ENCODE peak calls at places on chromosomes 2 and 18, in five cellular contexts. T, Q, A, Y and F are unnamed samples. For H3K27me3, the result is how much of the 10 kb centered on the place peaks cover.

GRCh38 chr2:113707106-113707505 is 49.3 kb downstream of the SLC35F5 start:
- DNase-seq in A (no peak), Q (no peak), T (no peak), Y (no peak), F (no peak)

GRCh38 chr2:138827426-138828054 is 47.4 kb upstream of the NXPH2 start:
- DNase-seq in A (no peak), T (peak), Q (no peak), Y (peak), F (peak)

GRCh38 chr18:62420513-62421209 is 95.6 kb downstream of the TNFRSF11A start:
- DNase-seq in A (no peak), Y (no peak), Q (no peak), T (no peak), F (no peak)

GRCh38 chr2:14552286-14552685 is 80.2 kb upstream of the LRATD1 start:
- DNase-seq in A (no peak), T (no peak), Y (no peak), Q (no peak), F (no peak)

GRCh38 chr2:72973566-72974435 is 56.5 kb downstream of the EMX1 start:
- DNase-seq in Y (peak), T (peak), Q (no peak), A (no peak), F (no peak)

GRCh38 chr2:33645861-33646260 is 46.8 kb upstream of the FAM98A start:
- DNase-seq in Y (no peak), A (no peak), Q (no peak), T (no peak), F (no peak)

GRCh38 chr2:237256845-237257244 is 157.1 kb downstream of the COL6A3 start:
- DNase-seq in T (no peak), Q (peak), Y (no peak), A (peak), F (no peak)

GRCh38 chr2:236535024-236535423 is 34.6 kb upstream of the ACKR3 start:
- DNase-seq in Q (no peak), T (no peak), Y (no peak), A (no peak), F (peak)

GRCh38 chr2:229344151-229344551 is 73.1 kb upstream of the PID1 start:
- DNase-seq in Y (no peak), T (no peak), Q (no peak), A (no peak), F (no peak)

GRCh38 chr2:216205486-216205885 is 96.3 kb downstream of the XRCC5 start:
- DNase-seq in A (no peak), Y (no peak), Q (no peak), T (no peak), F (no peak)

GRCh38 chr2:161983010-161983651 is 90.9 kb downstream of the DPP4 start:
- DNase-seq in T (no peak), Y (no peak), Q (no peak), A (no peak), F (no peak)

GRCh38 chr2:187274146-187274545 is 173.9 kb downstream of the CALCRL start:
- DNase-seq in Q (no peak), Y (no peak), A (no peak), T (no peak), F (no peak)

GRCh38 chr2:203532957-203533695 is 2.0 kb downstream of the RAPH1 start:
- DNase-seq in A (no peak), Y (no peak), Q (no peak), T (no peak), F (no peak)

GRCh38 chr18:28576941-28577340 is 400.0 kb upstream of the CDH2 start:
- DNase-seq in A (no peak), Q (no peak), T (no peak), Y (no peak), F (no peak)

GRCh38 chr18:36711813-36712444 is 116.9 kb downstream of the TPGS2 start:
- DNase-seq in Y (no peak), Q (peak), T (peak), A (no peak), F (peak)

GRCh38 chr2:65668744-65669143 is 236.3 kb upstream of the SPRED2 start:
- DNase-seq in Q (no peak), Y (no peak), A (no peak), T (no peak), F (no peak)

GRCh38 chr2:150358468-150358807 is 129.0 kb downstream of the RND3 start:
- DNase-seq in T (no peak), Y (no peak), A (no peak), Q (no peak), F (no peak)

GRCh38 chr2:98828793-98829371 is 98.0 kb upstream of the MGAT4A start:
- DNase-seq in A (no peak), Y (no peak), T (no peak), Q (no peak), F (no peak)
- H3K27me3 ChIP-seq in A (under half), Y (under half), T (under half), Q (under half), F (under half)

GRCh38 chr2:232387451-232388171 is 9.1 kb downstream of the ALPP start:
- DNase-seq in Q (no peak), A (no peak), Y (peak), T (no peak), F (no peak)
- H3K27me3 ChIP-seq in Q (under half), A (half or more), Y (under half), T (under half), F (half or more)

GRCh38 chr2:227410191-227410590 is 22.4 kb upstream of the SCYGR1 start:
- DNase-seq in Q (no peak), T (no peak), Y (no peak), A (no peak), F (no peak)

GRCh38 chr2:227406177-227407031 is 18.7 kb upstream of the SCYGR1 start:
- DNase-seq in T (peak), A (peak), Y (peak), Q (peak), F (peak)

GRCh38 chr2:227404575-227404974 is 16.8 kb upstream of the SCYGR1 start:
- DNase-seq in Q (no peak), Y (no peak), T (no peak), A (no peak), F (no peak)

GRCh38 chr2:227411320-227411989 is 23.7 kb upstream of the SCYGR1 start:
- DNase-seq in Q (no peak), T (no peak), A (no peak), Y (no peak), F (peak)

DNA sequence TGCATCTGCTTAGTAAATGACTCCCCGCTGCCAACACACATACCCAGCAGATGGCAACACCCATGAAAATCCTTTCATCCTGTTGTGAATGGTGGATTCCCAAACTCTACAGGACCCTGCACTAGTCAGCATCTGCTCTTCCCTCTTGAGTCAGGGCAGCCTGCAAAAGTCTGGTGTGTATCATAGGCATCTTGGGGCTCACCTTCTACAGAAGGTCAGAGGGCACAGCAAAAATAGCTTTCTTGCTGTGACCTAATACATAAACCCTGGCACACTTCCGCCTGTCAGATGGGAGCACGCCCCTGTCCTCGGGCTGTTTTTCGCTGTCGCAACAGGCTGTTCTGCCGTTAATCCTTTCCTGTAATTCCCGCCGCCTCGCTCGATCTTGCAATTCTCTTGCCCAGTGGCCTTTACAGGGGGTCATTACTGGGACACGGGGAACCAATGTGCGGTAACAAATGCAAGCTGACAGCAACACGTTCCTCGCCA is 19.9 kb upstream of the SCYGR1 start:
- DNase-seq in A (peak), T (no peak), Q (peak), Y (no peak), F (no peak)
- H3K27me3 ChIP-seq in A (under half), T (under half), Q (under half), Y (under half), F (under half)

DNA sequence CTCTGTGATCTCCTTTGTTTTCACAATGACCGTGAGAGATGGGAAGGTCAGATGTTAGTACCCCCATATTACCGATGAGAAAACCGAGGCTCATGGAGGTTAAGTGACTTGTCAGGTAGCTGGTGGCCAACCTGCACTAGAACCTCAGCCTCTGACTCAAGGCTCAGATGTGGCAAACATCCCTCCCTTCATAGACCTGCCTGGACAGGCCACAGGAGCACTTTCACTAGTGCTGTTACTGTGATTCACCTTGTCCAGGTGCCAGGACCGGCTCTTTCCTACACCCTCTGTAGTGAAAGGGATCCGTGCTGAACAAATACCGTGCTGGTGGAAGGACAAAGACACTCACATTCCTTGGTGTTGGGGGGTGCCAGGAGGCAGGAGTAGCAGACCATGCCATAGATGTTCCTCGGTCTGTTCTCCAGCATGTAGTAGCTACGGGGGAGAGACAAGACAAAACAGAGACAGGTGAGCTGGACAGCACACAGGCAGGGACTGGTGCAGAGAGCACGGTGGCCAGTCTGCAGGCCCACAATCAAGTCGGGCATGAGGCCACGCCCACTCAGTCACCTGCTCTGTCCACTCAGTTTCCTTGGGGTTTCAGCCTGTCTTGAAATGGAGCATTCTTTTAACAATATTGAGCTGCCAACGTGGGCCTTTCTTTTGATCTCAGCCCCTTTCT is 65.9 kb downstream of the EDAR start:
- DNase-seq in A (peak), Q (no peak), Y (peak), T (peak), F (no peak)
- H3K27me3 ChIP-seq in A (under half), Q (under half), Y (under half), T (under half), F (under half)

GRCh38 chr18:79554321-79554720 is 125.3 kb upstream of the CTDP1 start:
- DNase-seq in A (peak), Q (no peak), T (no peak), Y (no peak), F (no peak)

GRCh38 chr18:79552696-79553095 is 126.9 kb upstream of the CTDP1 start:
- DNase-seq in Q (no peak), Y (no peak), T (no peak), A (peak), F (no peak)

GRCh38 chr18:79553154-79553553 is 126.4 kb upstream of the CTDP1 start:
- DNase-seq in Q (peak), Y (no peak), A (peak), T (no peak), F (no peak)

GRCh38 chr18:79553696-79554095 is 125.9 kb upstream of the CTDP1 start:
- DNase-seq in T (no peak), Y (no peak), Q (no peak), A (peak), F (no peak)

GRCh38 chr18:79552140-79552631 is 127.4 kb upstream of the CTDP1 start:
- DNase-seq in Q (no peak), Y (no peak), A (peak), T (no peak), F (no peak)
- H3K27me3 ChIP-seq in Q (under half), Y (under half), A (under half), T (under half), F (under half)

GRCh38 chr18:74420926-74421325 is 36.2 kb downstream of the DIPK1C start:
- DNase-seq in Q (no peak), T (no peak), Y (no peak), A (no peak), F (no peak)
- H3K27me3 ChIP-seq in Q (under half), T (under half), Y (under half), A (under half), F (under half)

GRCh38 chr2:218879881-218880748 is 537 bp upstream of the WNT10A start:
- DNase-seq in Q (no peak), Y (peak), A (no peak), T (no peak), F (no peak)
- H3K27me3 ChIP-seq in Q (under half), Y (half or more), A (half or more), T (under half), F (under half)

GRCh38 chr2:29618024-29618423 is 303.4 kb downstream of the ALK start:
- DNase-seq in Y (no peak), A (no peak), Q (no peak), T (no peak), F (no peak)
- H3K27me3 ChIP-seq in Y (under half), A (under half), Q (under half), T (under half), F (under half)